ENCODE peak calls at places on chromosomes 16 and 17, in seven cellular contexts. I, J, S, A, F, C and N are unnamed samples.
A peak's percentile ranks its signal among the peaks of the same experiment; 100 is the strongest.

GRCh38 chr17:57363998-57364645 is 107.8 kb downstream of the MSI2 start:
- DNase-seq in I (no peak), J (no peak), S (no peak), A (no peak), F (no peak), C (no peak), N (no peak)

GRCh38 chr17:9212376-9213310 is 191.3 kb downstream of the NTN1 start:
- DNase-seq in I (peak; percentile 53), J (no peak), S (no peak), A (no peak), F (no peak), C (no peak), N (peak; percentile 40)

GRCh38 chr17:19614900-19615299 is 33.7 kb upstream of the ALDH3A2 start:
- DNase-seq in I (no peak), J (no peak), S (no peak), A (no peak), F (no peak), C (no peak), N (no peak)

GRCh38 chr16:78430281-78430680 is 330.8 kb downstream of the WWOX start:
- DNase-seq in I (no peak), J (no peak), S (no peak), A (no peak), F (no peak), C (no peak), N (no peak)

GRCh38 chr17:34656801-34657200 is 77.4 kb downstream of the TMEM132E start:
- DNase-seq in I (no peak), J (no peak), S (no peak), A (no peak), F (no peak), C (no peak), N (no peak)

GRCh38 chr17:44983563-44983962 is 15.5 kb upstream of the C1QL1 start:
- DNase-seq in I (no peak), J (no peak), S (peak; percentile 68), A (no peak), F (no peak), C (no peak), N (no peak)

GRCh38 chr17:58969156-58969555 is 137.5 kb downstream of the TRIM37 start:
- DNase-seq in I (no peak), J (no peak), S (no peak), A (no peak), F (no peak), C (no peak), N (no peak)

GRCh38 chr16:14001521-14001920 is 69.6 kb upstream of the MRTFB start:
- DNase-seq in I (no peak), J (no peak), S (no peak), A (no peak), F (no peak), C (no peak), N (no peak)

GRCh38 chr16:72111653-72112451 is 18.2 kb downstream of the DHX38 start:
- DNase-seq in I (peak; percentile 39), J (no peak), S (no peak), A (no peak), F (no peak), C (no peak), N (no peak)

GRCh38 chr17:29143894-29144293 is 36.3 kb downstream of the MYO18A start:
- DNase-seq in I (no peak), J (no peak), S (peak; percentile 42), A (no peak), F (no peak), C (no peak), N (no peak)

GRCh38 chr17:45791041-45791582 is 7.0 kb downstream of the CRHR1 start:
- DNase-seq in I (no peak), J (peak; percentile 24), S (no peak), A (no peak), F (no peak), C (no peak), N (no peak)

GRCh38 chr16:79542196-79542859 is 58.2 kb downstream of the MAF start:
- DNase-seq in I (no peak), J (no peak), S (no peak), A (peak; percentile 70), F (peak; percentile 41), C (peak; percentile 52), N (no peak)

GRCh38 chr16:10608687-10609409 is 28.4 kb upstream of the EMP2 start:
- DNase-seq in I (no peak), J (no peak), S (peak; percentile 38), A (no peak), F (no peak), C (no peak), N (no peak)

GRCh38 chr17:18186271-18186982 is 2.8 kb downstream of the ALKBH5 start:
- DNase-seq in I (no peak), J (peak; percentile 29), S (no peak), A (no peak), F (no peak), C (no peak), N (no peak)

GRCh38 chr17:79835470-79835899 is 3.8 kb downstream of the CBX4 start:
- DNase-seq in I (peak; percentile 81), J (no peak), S (peak; percentile 56), A (no peak), F (peak; percentile 33), C (no peak), N (no peak)

GRCh38 chr17:83135692-83136091 is 56.3 kb downstream of the METRNL start:
- DNase-seq in I (peak; percentile 61), J (peak; percentile 8), S (no peak), A (no peak), F (no peak), C (no peak), N (no peak)

GRCh38 chr17:82204831-82205719 is 7.6 kb downstream of the CCDC57 start:
- DNase-seq in I (peak; percentile 79), J (no peak), S (no peak), A (no peak), F (no peak), C (peak; percentile 74), N (peak; percentile 87)

GRCh38 chr16:3282103-3282746 is 1.1 kb upstream of the ZNF263 start:
- DNase-seq in I (no peak), J (no peak), S (peak; percentile 89), A (no peak), F (no peak), C (no peak), N (no peak)

GRCh38 chr17:8991514-8992285 is 26.2 kb upstream of the PIK3R5 start:
- DNase-seq in I (no peak), J (peak; percentile 66), S (peak; percentile 78), A (peak; percentile 64), F (peak; percentile 55), C (peak; percentile 58), N (no peak)

GRCh38 chr17:12995106-12995895 is 22.5 kb downstream of the ELAC2 start:
- DNase-seq in I (no peak), J (no peak), S (no peak), A (no peak), F (no peak), C (no peak), N (peak; percentile 23)

GRCh38 chr17:75061055-75061438 is 14.0 kb downstream of the KCTD2 start:
- DNase-seq in I (no peak), J (no peak), S (no peak), A (no peak), F (no peak), C (no peak), N (no peak)

GRCh38 chr16:73062640-73063283 is 14.8 kb upstream of the ZFHX3 start:
- DNase-seq in I (no peak), J (no peak), S (no peak), A (no peak), F (no peak), C (no peak), N (no peak)

GRCh38 chr16:78249056-78249455 is 149.6 kb downstream of the WWOX start:
- DNase-seq in I (no peak), J (no peak), S (peak; percentile 53), A (no peak), F (peak; percentile 75), C (no peak), N (no peak)

GRCh38 chr17:64984776-64985521 is 65.7 kb upstream of the LRRC37A3 start:
- DNase-seq in I (no peak), J (peak; percentile 56), S (no peak), A (no peak), F (no peak), C (peak; percentile 78), N (no peak)
- H3K4me3 ChIP-seq in I (no peak overlapping the region), J (no peak overlapping the region), S (no peak overlapping the region), A (no peak overlapping the region), F (no peak overlapping the region), C (no peak overlapping the region), N (no peak overlapping the region)

GRCh38 chr17:39222866-39223834 is 2.6 kb downstream of the STAC2 start:
- DNase-seq in I (no peak), J (no peak), S (no peak), A (no peak), F (no peak), C (no peak), N (no peak)
- H3K27me3 ChIP-seq in I (peaks cover 41% of the 10 kb centered on the region), J (no peaks in the 10 kb centered on the region), S (peaks cover 62% of the 10 kb centered on the region), A (no peaks in the 10 kb centered on the region), F (peaks cover 8% of the 10 kb centered on the region), C (peaks cover 16% of the 10 kb centered on the region), N (peaks cover 11% of the 10 kb centered on the region)

DNA sequence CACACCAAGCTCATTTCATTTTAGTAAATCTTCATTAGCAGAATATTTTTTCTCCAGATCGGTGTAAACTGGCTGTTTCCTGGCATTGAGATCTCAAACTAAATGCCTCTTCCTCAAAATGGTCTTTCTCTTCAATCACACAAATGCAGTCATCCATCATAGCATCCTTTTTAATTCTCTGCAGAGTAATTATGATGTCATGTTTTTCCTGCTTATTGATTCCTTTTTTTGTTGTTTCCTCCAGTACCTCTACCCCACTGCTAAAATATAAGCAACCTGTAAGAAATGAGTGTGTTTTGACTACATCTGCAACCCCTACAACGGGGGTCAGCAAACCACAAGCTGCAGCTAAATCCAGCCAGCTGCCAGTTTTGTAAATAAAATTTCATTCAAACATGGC is 65.6 kb upstream of the TOM1L1 start:
- DNase-seq in I (no peak), J (no peak), S (no peak), A (no peak), F (no peak), C (no peak), N (no peak)
- H3K4me3 ChIP-seq in I (no peak overlapping the region), J (no peak overlapping the region), S (no peak overlapping the region), A (no peak overlapping the region), F (no peak overlapping the region), C (no peak overlapping the region), N (no peak overlapping the region)

GRCh38 chr16:75916431-75916830 is 190.1 kb upstream of the CPHXL start:
- DNase-seq in I (no peak), J (no peak), S (no peak), A (no peak), F (no peak), C (no peak), N (no peak)

GRCh38 chr16:75919664-75920063 is 193.4 kb upstream of the CPHXL start:
- DNase-seq in I (no peak), J (no peak), S (no peak), A (no peak), F (peak; percentile 19), C (no peak), N (no peak)

GRCh38 chr16:75924397-75924796 is 198.1 kb upstream of the CPHXL start:
- DNase-seq in I (no peak), J (no peak), S (no peak), A (no peak), F (no peak), C (no peak), N (no peak)

GRCh38 chr16:75922250-75922649 is 196.0 kb upstream of the CPHXL start:
- DNase-seq in I (no peak), J (no peak), S (no peak), A (no peak), F (no peak), C (no peak), N (no peak)

DNA sequence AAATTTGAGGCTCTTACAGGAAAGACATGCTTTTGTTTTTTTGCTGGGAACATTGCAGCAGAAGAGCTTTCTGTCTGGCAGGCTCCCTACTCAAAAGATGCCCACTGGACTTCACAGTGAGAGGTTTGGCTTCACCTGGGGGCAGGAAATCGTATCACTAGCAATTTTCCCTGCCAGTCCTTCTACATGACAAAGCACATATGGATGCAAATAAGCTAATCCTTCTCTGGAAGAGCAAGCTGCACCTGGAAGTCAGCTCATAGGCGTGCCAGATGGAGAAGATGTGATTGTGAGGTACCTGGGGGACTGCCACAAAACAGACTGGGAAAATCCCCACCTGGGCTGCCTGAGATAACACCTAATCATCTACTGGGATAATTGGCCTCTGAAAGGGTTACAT is 195.0 kb upstream of the CPHXL start:
- DNase-seq in I (no peak), J (no peak), S (no peak), A (no peak), F (no peak), C (no peak), N (no peak)
- H3K27me3 ChIP-seq in I (no peaks in the 10 kb centered on the region), J (no peaks in the 10 kb centered on the region), S (peaks cover 6% of the 10 kb centered on the region), A (no peaks in the 10 kb centered on the region), F (no peaks in the 10 kb centered on the region), C (no peaks in the 10 kb centered on the region), N (no peaks in the 10 kb centered on the region)